ENCODE peak calls at places on chromosomes 5 and 9, in ten cellular contexts. One of them, this sample, is unnamed. For H3K4me1, the result is how much of the 10 kb centered on the place peaks cover.

GRCh38 chr9:86135374-86135773 is 36.0 kb upstream of the GOLM1 start:
- DNase-seq in mucosa of descending colon: no peak
- DNase-seq in OCI-LY7: no peak
- DNase-seq in CD8-positive, alpha-beta T cell: no peak
- DNase-seq in ovary: no peak
- DNase-seq in right lobe of liver: no peak
- DNase-seq in transverse colon: no peak
- DNase-seq in spleen: no peak
- DNase-seq in neuronal stem cell: no peak
- DNase-seq in Peyer's patch: no peak
- DNase-seq in this sample: no peak

GRCh38 chr9:27473135-27473534 is 51.0 kb upstream of the IFNK start:
- DNase-seq in right lobe of liver: no peak
- DNase-seq in OCI-LY7: no peak
- DNase-seq in spleen: peak
- DNase-seq in ovary: peak
- DNase-seq in transverse colon: peak
- DNase-seq in mucosa of descending colon: no peak
- DNase-seq in neuronal stem cell: no peak
- DNase-seq in Peyer's patch: no peak
- DNase-seq in CD8-positive, alpha-beta T cell: no peak
- DNase-seq in this sample: no peak

GRCh38 chr9:80492221-80492620 is 920.5 kb downstream of the TLE4 start:
- DNase-seq in OCI-LY7: no peak
- DNase-seq in right lobe of liver: peak
- DNase-seq in mucosa of descending colon: no peak
- DNase-seq in Peyer's patch: no peak
- DNase-seq in transverse colon: no peak
- DNase-seq in CD8-positive, alpha-beta T cell: no peak
- DNase-seq in neuronal stem cell: no peak
- DNase-seq in spleen: no peak
- DNase-seq in ovary: no peak
- DNase-seq in this sample: no peak

GRCh38 chr9:74414325-74414724 is 82.8 kb upstream of the RORB start:
- DNase-seq in OCI-LY7: no peak
- DNase-seq in CD8-positive, alpha-beta T cell: no peak
- DNase-seq in spleen: no peak
- DNase-seq in neuronal stem cell: no peak
- DNase-seq in ovary: no peak
- DNase-seq in mucosa of descending colon: no peak
- DNase-seq in right lobe of liver: no peak
- DNase-seq in Peyer's patch: no peak
- DNase-seq in transverse colon: no peak
- DNase-seq in this sample: no peak

GRCh38 chr5:72441861-72442540 is 65.2 kb downstream of the ZNF366 start:
- DNase-seq in Peyer's patch: no peak
- DNase-seq in CD8-positive, alpha-beta T cell: no peak
- DNase-seq in mucosa of descending colon: no peak
- DNase-seq in transverse colon: no peak
- DNase-seq in neuronal stem cell: no peak
- DNase-seq in spleen: no peak
- DNase-seq in right lobe of liver: no peak
- DNase-seq in ovary: no peak
- DNase-seq in OCI-LY7: no peak
- DNase-seq in this sample: peak

GRCh38 chr9:98256632-98257218 is 1.3 kb upstream of the TBC1D2 start:
- DNase-seq in CD8-positive, alpha-beta T cell: peak
- DNase-seq in neuronal stem cell: no peak
- DNase-seq in ovary: no peak
- DNase-seq in Peyer's patch: no peak
- DNase-seq in right lobe of liver: no peak
- DNase-seq in spleen: no peak
- DNase-seq in OCI-LY7: peak
- DNase-seq in transverse colon: no peak
- DNase-seq in mucosa of descending colon: no peak
- DNase-seq in this sample: no peak

GRCh38 chr9:136587944-136588662 is 42.3 kb upstream of the NOTCH1 start:
- DNase-seq in CD8-positive, alpha-beta T cell: peak
- DNase-seq in Peyer's patch: no peak
- DNase-seq in transverse colon: no peak
- DNase-seq in right lobe of liver: no peak
- DNase-seq in mucosa of descending colon: no peak
- DNase-seq in neuronal stem cell: peak
- DNase-seq in ovary: no peak
- DNase-seq in OCI-LY7: peak
- DNase-seq in spleen: no peak
- DNase-seq in this sample: no peak

GRCh38 chr5:126483156-126483555 is 59.9 kb downstream of the GRAMD2B start:
- DNase-seq in neuronal stem cell: no peak
- DNase-seq in spleen: no peak
- DNase-seq in OCI-LY7: no peak
- DNase-seq in Peyer's patch: no peak
- DNase-seq in mucosa of descending colon: no peak
- DNase-seq in right lobe of liver: no peak
- DNase-seq in ovary: no peak
- DNase-seq in CD8-positive, alpha-beta T cell: no peak
- DNase-seq in transverse colon: no peak
- DNase-seq in this sample: no peak

GRCh38 chr5:44321176-44321575 is 68.0 kb downstream of the FGF10 start:
- DNase-seq in spleen: no peak
- DNase-seq in ovary: no peak
- DNase-seq in OCI-LY7: no peak
- DNase-seq in transverse colon: no peak
- DNase-seq in neuronal stem cell: no peak
- DNase-seq in right lobe of liver: no peak
- DNase-seq in CD8-positive, alpha-beta T cell: no peak
- DNase-seq in mucosa of descending colon: no peak
- DNase-seq in Peyer's patch: no peak
- DNase-seq in this sample: no peak

GRCh38 chr5:149007174-149007573 is 55.7 kb downstream of the SH3TC2 start:
- DNase-seq in ovary: no peak
- DNase-seq in transverse colon: no peak
- DNase-seq in right lobe of liver: no peak
- DNase-seq in OCI-LY7: no peak
- DNase-seq in neuronal stem cell: no peak
- DNase-seq in CD8-positive, alpha-beta T cell: no peak
- DNase-seq in mucosa of descending colon: no peak
- DNase-seq in spleen: no peak
- DNase-seq in Peyer's patch: no peak
- DNase-seq in this sample: no peak

GRCh38 chr5:56321236-56321881 is 88.2 kb upstream of the ANKRD55 start:
- DNase-seq in OCI-LY7: no peak
- DNase-seq in neuronal stem cell: no peak
- DNase-seq in spleen: no peak
- DNase-seq in ovary: no peak
- DNase-seq in mucosa of descending colon: no peak
- DNase-seq in transverse colon: no peak
- DNase-seq in CD8-positive, alpha-beta T cell: no peak
- DNase-seq in Peyer's patch: no peak
- DNase-seq in right lobe of liver: no peak
- DNase-seq in this sample: no peak

GRCh38 chr5:139795074-139796001 is at the start of gene PSD2:
- DNase-seq in OCI-LY7: no peak
- DNase-seq in neuronal stem cell: peak
- DNase-seq in mucosa of descending colon: no peak
- DNase-seq in Peyer's patch: peak
- DNase-seq in transverse colon: no peak
- DNase-seq in spleen: peak
- DNase-seq in ovary: peak
- DNase-seq in right lobe of liver: no peak
- DNase-seq in CD8-positive, alpha-beta T cell: no peak
- DNase-seq in this sample: no peak
- H3K4me3 ChIP-seq in OCI-LY7: no peak
- H3K4me3 ChIP-seq in neuronal stem cell: no peak
- H3K4me3 ChIP-seq in mucosa of descending colon: no peak
- H3K4me3 ChIP-seq in Peyer's patch: peak
- H3K4me3 ChIP-seq in transverse colon: peak
- H3K4me3 ChIP-seq in spleen: peak
- H3K4me3 ChIP-seq in ovary: peak
- H3K4me3 ChIP-seq in right lobe of liver: peak
- H3K4me3 ChIP-seq in CD8-positive, alpha-beta T cell: peak
- H3K4me3 ChIP-seq in this sample: peak

GRCh38 chr5:136035837-136036236 is 7.0 kb downstream of the TGFBI start:
- DNase-seq in OCI-LY7: no peak
- DNase-seq in mucosa of descending colon: no peak
- DNase-seq in spleen: peak
- DNase-seq in Peyer's patch: no peak
- DNase-seq in transverse colon: no peak
- DNase-seq in right lobe of liver: no peak
- DNase-seq in ovary: no peak
- DNase-seq in CD8-positive, alpha-beta T cell: no peak
- DNase-seq in neuronal stem cell: no peak
- DNase-seq in this sample: no peak
- H3K4me1 ChIP-seq in OCI-LY7: half or more
- H3K4me1 ChIP-seq in mucosa of descending colon: under half
- H3K4me1 ChIP-seq in spleen: under half
- H3K4me1 ChIP-seq in Peyer's patch: under half
- H3K4me1 ChIP-seq in transverse colon: under half
- H3K4me1 ChIP-seq in right lobe of liver: under half
- H3K4me1 ChIP-seq in ovary: under half
- H3K4me1 ChIP-seq in CD8-positive, alpha-beta T cell: under half
- H3K4me1 ChIP-seq in neuronal stem cell: under half
- H3K4me1 ChIP-seq in this sample: under half

DNA sequence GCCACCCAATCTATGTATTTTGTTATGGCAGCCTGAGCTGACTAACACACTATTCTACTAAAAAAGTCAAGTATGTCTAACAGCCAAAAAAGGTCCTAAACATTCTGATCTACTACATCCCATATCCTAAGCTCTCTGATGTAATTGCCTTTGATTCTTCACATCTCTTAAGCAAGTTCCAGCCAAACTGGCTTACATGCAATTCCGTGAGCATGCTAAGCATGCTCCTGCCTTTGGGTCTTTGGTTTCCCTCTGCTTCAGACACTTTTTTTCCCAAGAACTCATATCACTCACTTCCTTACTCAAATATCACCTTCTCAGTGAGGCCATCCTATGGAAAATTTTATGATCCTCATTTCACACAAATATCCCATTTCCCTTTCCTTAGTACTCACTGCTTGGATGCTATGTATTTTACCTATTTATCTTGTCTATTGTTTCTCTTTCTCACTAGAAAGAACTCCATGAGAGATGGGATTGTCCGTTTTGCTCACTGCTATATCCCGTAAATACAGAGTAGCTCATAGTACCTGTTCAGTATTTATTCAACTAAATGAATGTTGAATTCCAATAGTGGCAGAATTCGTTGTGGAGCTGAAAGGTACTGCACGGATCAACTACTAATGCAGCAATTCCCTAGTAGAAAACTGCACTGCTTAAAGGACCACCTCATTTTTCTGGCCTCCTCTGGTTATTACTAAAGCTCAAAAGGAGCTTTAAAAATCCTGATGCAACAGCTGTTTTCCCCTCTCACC is 2.3 kb upstream of the SLC12A2 start:
- DNase-seq in OCI-LY7: peak
- DNase-seq in spleen: no peak
- DNase-seq in CD8-positive, alpha-beta T cell: no peak
- DNase-seq in Peyer's patch: no peak
- DNase-seq in right lobe of liver: no peak
- DNase-seq in ovary: no peak
- DNase-seq in mucosa of descending colon: no peak
- DNase-seq in neuronal stem cell: no peak
- DNase-seq in transverse colon: no peak
- DNase-seq in this sample: no peak
- H3K4me3 ChIP-seq in OCI-LY7: peak
- H3K4me3 ChIP-seq in spleen: peak
- H3K4me3 ChIP-seq in CD8-positive, alpha-beta T cell: no peak
- H3K4me3 ChIP-seq in Peyer's patch: peak
- H3K4me3 ChIP-seq in right lobe of liver: peak
- H3K4me3 ChIP-seq in ovary: peak
- H3K4me3 ChIP-seq in mucosa of descending colon: no peak
- H3K4me3 ChIP-seq in neuronal stem cell: no peak
- H3K4me3 ChIP-seq in transverse colon: peak
- H3K4me3 ChIP-seq in this sample: peak

GRCh38 chr9:33852216-33852826 is 35.4 kb downstream of the UBE2R2 start:
- DNase-seq in OCI-LY7: peak
- DNase-seq in spleen: peak
- DNase-seq in CD8-positive, alpha-beta T cell: peak
- DNase-seq in neuronal stem cell: peak
- DNase-seq in transverse colon: peak
- DNase-seq in Peyer's patch: peak
- DNase-seq in ovary: peak
- DNase-seq in mucosa of descending colon: peak
- DNase-seq in right lobe of liver: peak
- DNase-seq in this sample: peak
- H3K4me1 ChIP-seq in OCI-LY7: half or more
- H3K4me1 ChIP-seq in spleen: half or more
- H3K4me1 ChIP-seq in CD8-positive, alpha-beta T cell: under half
- H3K4me1 ChIP-seq in neuronal stem cell: under half
- H3K4me1 ChIP-seq in transverse colon: half or more
- H3K4me1 ChIP-seq in Peyer's patch: under half
- H3K4me1 ChIP-seq in ovary: under half
- H3K4me1 ChIP-seq in mucosa of descending colon: under half
- H3K4me1 ChIP-seq in right lobe of liver: under half
- H3K4me1 ChIP-seq in this sample: under half

GRCh38 chr5:140265845-140266244 is 37.1 kb downstream of the PFDN1 start:
- DNase-seq in right lobe of liver: no peak
- DNase-seq in CD8-positive, alpha-beta T cell: no peak
- DNase-seq in mucosa of descending colon: no peak
- DNase-seq in OCI-LY7: no peak
- DNase-seq in Peyer's patch: no peak
- DNase-seq in ovary: no peak
- DNase-seq in transverse colon: no peak
- DNase-seq in spleen: no peak
- DNase-seq in neuronal stem cell: no peak
- DNase-seq in this sample: no peak
- H3K4me3 ChIP-seq in right lobe of liver: no peak
- H3K4me3 ChIP-seq in CD8-positive, alpha-beta T cell: no peak
- H3K4me3 ChIP-seq in mucosa of descending colon: no peak
- H3K4me3 ChIP-seq in OCI-LY7: peak
- H3K4me3 ChIP-seq in Peyer's patch: no peak
- H3K4me3 ChIP-seq in ovary: no peak
- H3K4me3 ChIP-seq in transverse colon: no peak
- H3K4me3 ChIP-seq in spleen: no peak
- H3K4me3 ChIP-seq in neuronal stem cell: no peak
- H3K4me3 ChIP-seq in this sample: no peak

This sample was measured in Panc1.